ENCODE peak calls at places on chromosomes 5 and 9, in ten cellular contexts. V, U, B, C, I, E, K, W, L and P are unnamed samples. For H3K36me3, the result is how much of the 10 kb centered on the place peaks cover.

GRCh38 chr5:77851229-77852067 is 75.3 kb upstream of the TBCA start:
- DNase-seq in W (no peak), V (no peak), K (no peak), B (peak), U (no peak), E (no peak), I (no peak), L (peak), C (peak), P (no peak)

GRCh38 chr9:88420227-88420626 is 32.0 kb downstream of the SPIN1 start:
- DNase-seq in W (no peak), V (no peak), E (no peak), B (no peak), I (no peak), L (no peak), C (peak), K (no peak), U (no peak), P (no peak)

GRCh38 chr5:32147236-32147635 is 26.9 kb downstream of the GOLPH3 start:
- DNase-seq in E (no peak), K (peak), V (no peak), L (no peak), U (no peak), I (no peak), W (no peak), C (no peak), B (no peak), P (no peak)

GRCh38 chr5:117731445-117731844 is 1156.8 kb upstream of the SEMA6A start:
- DNase-seq in U (no peak), B (no peak), E (no peak), V (no peak), K (no peak), L (no peak), C (no peak), I (no peak), W (no peak), P (no peak)

GRCh38 chr9:94734054-94734754 is 7.7 kb downstream of the AOPEP start:
- DNase-seq in K (no peak), B (no peak), E (no peak), U (no peak), I (no peak), L (no peak), W (no peak), V (no peak), C (no peak), P (no peak)

GRCh38 chr9:138053996-138054752 is 176.6 kb downstream of the CACNA1B start:
- DNase-seq in V (no peak), W (no peak), C (no peak), B (peak), K (no peak), I (peak), U (no peak), L (no peak), E (no peak), P (peak)

GRCh38 chr5:1476967-1477310 is 31.7 kb upstream of the SLC6A3 start:
- DNase-seq in E (no peak), V (no peak), B (no peak), I (no peak), L (no peak), C (no peak), K (no peak), U (no peak), W (no peak), P (no peak)

GRCh38 chr9:81474792-81475191 is 214.6 kb downstream of the TLE1 start:
- DNase-seq in V (no peak), E (no peak), I (no peak), W (no peak), K (no peak), L (no peak), B (no peak), U (no peak), C (no peak), P (no peak)

GRCh38 chr5:169202969-169203368 is 98.0 kb downstream of the SLIT3 start:
- DNase-seq in I (no peak), K (no peak), V (no peak), B (peak), C (no peak), W (no peak), U (no peak), L (no peak), E (no peak), P (peak)

DNA sequence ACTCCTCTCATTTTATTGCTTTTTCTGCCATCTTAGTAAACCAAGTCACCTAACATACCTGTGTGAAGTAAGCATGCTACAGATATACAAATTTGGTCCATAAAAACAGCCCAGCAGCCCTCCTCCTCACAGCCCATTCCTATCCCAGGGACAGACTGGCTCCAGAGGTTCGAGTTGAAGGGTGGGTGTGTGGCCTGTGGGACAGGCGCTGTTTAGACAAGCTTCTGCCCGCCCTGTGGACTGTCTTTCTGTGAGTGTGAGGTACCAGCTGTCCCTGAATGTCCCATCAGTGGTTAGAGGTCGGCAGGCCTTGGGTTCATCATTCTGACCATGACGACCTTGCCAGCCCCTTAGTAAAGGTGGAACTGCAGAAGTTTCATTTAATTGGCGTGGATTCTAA is 82.0 kb downstream of the WNK2 start:
- DNase-seq in U (no peak), W (no peak), I (no peak), B (no peak), V (no peak), E (no peak), L (no peak), K (no peak), C (no peak), P (no peak)
- H3K36me3 ChIP-seq in U (under half), W (under half), I (under half), B (under half), V (under half), E (under half), L (under half), K (under half), C (under half), P (under half)

GRCh38 chr9:21996858-21997257 is 2.3 kb downstream of the CDKN2B-AS1 start:
- DNase-seq in U (no peak), B (no peak), K (no peak), E (no peak), C (no peak), L (no peak), V (no peak), W (no peak), I (no peak), P (no peak)
- H3K4me3 ChIP-seq in U (no peak), B (no peak), K (peak), E (no peak), C (no peak), L (no peak), V (no peak), W (no peak), I (no peak), P (peak)

DNA sequence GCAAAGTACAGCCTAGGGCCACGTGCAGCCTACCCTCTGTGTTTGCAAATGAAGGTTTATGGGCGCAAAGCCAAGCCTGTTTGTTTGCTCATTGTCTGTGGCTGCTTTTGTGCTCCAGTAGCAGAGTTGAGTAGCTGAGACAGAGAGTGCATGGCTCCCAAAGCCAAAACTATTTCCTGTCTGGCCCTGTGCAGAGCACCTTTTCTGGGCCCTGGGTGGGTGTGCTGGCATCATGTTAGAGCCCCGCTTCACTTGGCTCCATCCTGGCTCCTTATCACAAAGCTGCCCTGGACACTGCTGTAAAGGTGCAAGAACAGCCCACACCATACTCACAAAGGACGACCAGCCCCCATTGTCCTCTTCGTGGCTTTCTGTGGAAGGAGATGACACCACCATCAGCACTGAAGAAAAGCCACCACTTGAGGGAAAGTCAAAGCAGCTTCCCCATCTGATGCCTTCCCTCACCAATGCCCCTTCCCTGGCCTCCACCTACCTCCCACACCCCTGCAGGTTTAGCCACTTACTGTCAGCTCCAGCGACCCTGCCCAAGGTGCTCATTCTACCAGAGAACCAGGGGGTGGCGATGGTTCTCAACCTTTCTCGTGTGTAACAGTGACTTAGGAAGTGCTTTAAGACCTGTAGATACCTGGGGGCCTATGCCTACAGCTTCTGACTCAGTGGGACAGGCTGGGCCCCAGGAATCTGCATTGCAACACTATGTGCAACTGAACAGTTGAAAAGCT is 23.4 kb downstream of the LCP2 start:
- DNase-seq in I (no peak), W (no peak), C (peak), U (no peak), E (no peak), K (no peak), V (peak), L (no peak), B (peak), P (no peak)
- H3K36me3 ChIP-seq in I (under half), W (half or more), C (under half), U (under half), E (under half), K (under half), V (under half), L (under half), B (under half), P (under half)

DNA sequence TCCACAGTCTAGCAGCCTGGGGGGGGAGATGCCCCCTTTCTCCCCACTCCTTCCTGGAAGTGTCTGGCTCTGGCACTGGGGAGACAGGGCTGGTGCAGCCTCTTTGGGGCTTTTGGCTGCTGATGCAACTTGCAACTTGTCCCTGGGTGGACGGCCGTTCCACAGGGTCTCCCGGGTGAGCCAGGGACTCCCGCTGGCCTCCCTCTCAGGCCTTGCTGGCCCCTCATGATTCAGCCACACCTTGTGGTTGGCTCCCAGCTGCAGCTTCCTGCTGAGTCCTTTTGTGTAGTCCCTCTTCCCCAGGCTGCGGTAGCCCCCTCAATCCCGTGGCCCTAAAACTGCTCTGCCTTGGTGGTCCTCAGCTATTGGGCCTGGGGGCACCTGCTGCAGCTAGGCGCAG is 283.5 kb downstream of the PBX3 start:
- DNase-seq in B (no peak), L (no peak), K (no peak), W (no peak), C (no peak), U (no peak), I (no peak), E (no peak), V (no peak), P (no peak)
- H3K4me3 ChIP-seq in B (no peak), L (no peak), K (no peak), W (no peak), C (no peak), U (no peak), I (no peak), E (no peak), V (no peak), P (no peak)

GRCh38 chr5:36200513-36200912 is 41.2 kb downstream of the NADK2 start:
- DNase-seq in U (no peak), C (no peak), V (no peak), I (no peak), K (peak), E (no peak), W (no peak), L (no peak), B (no peak), P (no peak)
- H3K36me3 ChIP-seq in U (under half), C (under half), V (under half), I (half or more), K (under half), E (under half), W (under half), L (under half), B (under half), P (under half)

GRCh38 chr5:135626636-135627035 is 47.8 kb upstream of the CXCL14 start:
- DNase-seq in C (no peak), I (no peak), L (no peak), K (no peak), V (no peak), E (no peak), U (no peak), W (no peak), B (no peak), P (peak)
- H3K4me3 ChIP-seq in C (no peak), I (no peak), L (no peak), K (no peak), V (no peak), E (no peak), U (no peak), W (no peak), B (no peak), P (no peak)

GRCh38 chr9:76395381-76395780 is 1.2 kb upstream of the RFK start:
- DNase-seq in B (no peak), U (no peak), W (no peak), I (no peak), C (no peak), K (no peak), E (no peak), L (no peak), V (no peak), P (no peak)

GRCh38 chr9:76394896-76395244 is 644 bp upstream of the RFK start:
- DNase-seq in V (peak), K (peak), U (no peak), B (peak), I (peak), E (peak), C (peak), L (no peak), W (peak), P (no peak)

GRCh38 chr9:76394023-76394895 is at the start of gene RFK:
- DNase-seq in I (peak), V (peak), L (peak), B (peak), E (peak), C (peak), K (peak), W (peak), U (peak), P (peak)

GRCh38 chr9:76396144-76396543 is 1.9 kb upstream of the RFK start:
- DNase-seq in V (no peak), U (no peak), B (no peak), L (no peak), I (no peak), C (no peak), W (no peak), E (no peak), K (no peak), P (no peak)

DNA sequence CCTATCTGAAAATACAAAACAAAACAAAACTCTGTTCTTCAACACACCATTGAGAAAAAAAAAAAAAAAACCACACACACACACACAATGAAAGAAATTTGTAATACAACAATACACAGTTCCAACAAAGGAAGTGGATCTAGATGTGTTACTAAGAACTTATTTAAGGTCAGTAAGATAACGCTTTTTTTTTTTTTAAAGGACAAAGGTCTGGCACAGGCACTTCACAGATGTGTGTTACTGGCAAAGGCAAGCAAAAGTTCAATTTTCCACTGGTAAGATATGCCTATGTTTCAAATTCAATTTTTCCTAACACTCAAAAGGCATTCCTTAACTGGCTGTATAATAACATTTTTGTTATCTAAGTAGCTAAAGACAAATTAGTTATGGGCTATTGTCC is 3.6 kb downstream of the RFK start:
- DNase-seq in K (no peak), U (no peak), V (no peak), B (no peak), L (no peak), C (no peak), W (no peak), E (no peak), I (no peak), P (no peak)
- H3K36me3 ChIP-seq in K (under half), U (under half), V (under half), B (half or more), L (under half), C (under half), W (under half), E (under half), I (under half), P (under half)

GRCh38 chr9:77982985-77983662 is 48.5 kb downstream of the GNAQ start:
- DNase-seq in V (no peak), L (no peak), W (no peak), K (no peak), U (no peak), E (no peak), C (no peak), B (no peak), I (no peak), P (no peak)

GRCh38 chr9:77987880-77988525 is 43.6 kb downstream of the GNAQ start:
- DNase-seq in I (no peak), W (no peak), K (no peak), V (no peak), L (no peak), B (no peak), E (no peak), C (no peak), U (no peak), P (no peak)

GRCh38 chr9:77987104-77987656 is 44.4 kb downstream of the GNAQ start:
- DNase-seq in B (no peak), E (no peak), C (no peak), V (no peak), W (no peak), U (no peak), I (no peak), K (no peak), L (no peak), P (no peak)

GRCh38 chr9:77989437-77989836 is 42.2 kb downstream of the GNAQ start:
- DNase-seq in L (no peak), U (no peak), B (no peak), W (no peak), K (no peak), C (no peak), V (no peak), E (no peak), I (no peak), P (no peak)

GRCh38 chr9:77985996-77986395 is 45.6 kb downstream of the GNAQ start:
- DNase-seq in U (no peak), L (no peak), V (no peak), K (no peak), C (no peak), B (no peak), I (no peak), W (no peak), E (no peak), P (no peak)
- H3K4me3 ChIP-seq in U (no peak), L (no peak), V (no peak), K (no peak), C (no peak), B (no peak), I (no peak), W (no peak), E (no peak), P (no peak)